ENCODE peak calls at places on chromosomes 7 and 10, in four cellular contexts. One of them, this sample, is unnamed.

GRCh38 chr7:103093429-103093828 is 18.5 kb downstream of the ARMC10 start:
- DNase-seq in hepatocyte: no peak
- DNase-seq in brain microvascular endothelial cell: no peak
- DNase-seq in AG09319: no peak
- DNase-seq in this sample: no peak

GRCh38 chr7:69510114-69510513 is 88.2 kb upstream of the AUTS2 start:
- DNase-seq in hepatocyte: no peak
- DNase-seq in brain microvascular endothelial cell: no peak
- DNase-seq in AG09319: no peak
- DNase-seq in this sample: no peak

GRCh38 chr7:77866791-77867190 is 68.2 kb downstream of the PHTF2 start:
- DNase-seq in hepatocyte: peak; percentile 25
- DNase-seq in brain microvascular endothelial cell: no peak
- DNase-seq in AG09319: no peak
- DNase-seq in this sample: no peak

GRCh38 chr10:23391817-23392216 is 47.1 kb upstream of the OTUD1 start:
- DNase-seq in hepatocyte: no peak
- DNase-seq in brain microvascular endothelial cell: no peak
- DNase-seq in AG09319: no peak
- DNase-seq in this sample: no peak

GRCh38 chr7:128020161-128020560 is 11.1 kb downstream of the LRRC4 start:
- DNase-seq in hepatocyte: no peak
- DNase-seq in brain microvascular endothelial cell: no peak
- DNase-seq in AG09319: no peak
- DNase-seq in this sample: peak; percentile 73

GRCh38 chr7:117020605-117021002 is 67.3 kb downstream of the ST7 start:
- DNase-seq in hepatocyte: no peak
- DNase-seq in brain microvascular endothelial cell: no peak
- DNase-seq in AG09319: no peak
- DNase-seq in this sample: no peak

GRCh38 chr10:86083664-86084175 is 282.9 kb downstream of the GRID1 start:
- DNase-seq in hepatocyte: no peak
- DNase-seq in brain microvascular endothelial cell: no peak
- DNase-seq in AG09319: no peak
- DNase-seq in this sample: no peak

GRCh38 chr10:11162828-11163599 is 145.3 kb downstream of the CELF2 start:
- DNase-seq in hepatocyte: no peak
- DNase-seq in brain microvascular endothelial cell: no peak
- DNase-seq in AG09319: no peak
- DNase-seq in this sample: peak; percentile 95

GRCh38 chr7:19117870-19118608 is 603 bp upstream of the TWIST1 start:
- DNase-seq in hepatocyte: no peak
- DNase-seq in brain microvascular endothelial cell: peak; percentile 2
- DNase-seq in AG09319: no peak
- DNase-seq in this sample: no peak

GRCh38 chr10:123559066-123559822 is 106.9 kb upstream of the GPR26 start:
- DNase-seq in hepatocyte: peak; percentile 75
- DNase-seq in brain microvascular endothelial cell: peak; percentile 54
- DNase-seq in AG09319: peak; percentile 15
- DNase-seq in this sample: peak; percentile 89

GRCh38 chr7:39360766-39361165 is 205.4 kb upstream of the YAE1 start:
- DNase-seq in hepatocyte: no peak
- DNase-seq in brain microvascular endothelial cell: no peak
- DNase-seq in AG09319: no peak
- DNase-seq in this sample: no peak

GRCh38 chr10:62924344-62924748 is 108.2 kb upstream of the EGR2 start:
- DNase-seq in hepatocyte: peak; percentile 8
- DNase-seq in brain microvascular endothelial cell: no peak
- DNase-seq in AG09319: no peak
- DNase-seq in this sample: no peak

GRCh38 chr7:149635561-149636329 is 137.6 kb downstream of the ZNF467 start:
- DNase-seq in hepatocyte: no peak
- DNase-seq in brain microvascular endothelial cell: no peak
- DNase-seq in AG09319: no peak
- DNase-seq in this sample: no peak

GRCh38 chr7:121475806-121476205 is 79.7 kb upstream of the FAM3C start:
- DNase-seq in hepatocyte: no peak
- DNase-seq in brain microvascular endothelial cell: no peak
- DNase-seq in AG09319: no peak
- DNase-seq in this sample: no peak

GRCh38 chr10:71260622-71261325 is 48.4 kb downstream of the UNC5B start:
- DNase-seq in hepatocyte: peak; percentile 75
- DNase-seq in brain microvascular endothelial cell: peak; percentile 66
- DNase-seq in AG09319: no peak
- DNase-seq in this sample: no peak

GRCh38 chr10:3775671-3776551 is 9.1 kb downstream of the KLF6 start:
- DNase-seq in hepatocyte: peak; percentile 70
- DNase-seq in brain microvascular endothelial cell: peak; percentile 66
- DNase-seq in AG09319: no peak
- DNase-seq in this sample: peak; percentile 76

GRCh38 chr10:132131581-132132250 is 55.0 kb upstream of the DPYSL4 start:
- DNase-seq in hepatocyte: no peak
- DNase-seq in brain microvascular endothelial cell: no peak
- DNase-seq in AG09319: no peak
- DNase-seq in this sample: no peak

GRCh38 chr10:75272896-75273295 is 37.1 kb upstream of the COMTD1 start:
- DNase-seq in hepatocyte: no peak
- DNase-seq in brain microvascular endothelial cell: no peak
- DNase-seq in AG09319: no peak
- DNase-seq in this sample: no peak

GRCh38 chr10:97991875-97992274 is 38.5 kb downstream of the CRTAC1 start:
- DNase-seq in hepatocyte: peak; percentile 68
- DNase-seq in brain microvascular endothelial cell: peak; percentile 22
- DNase-seq in AG09319: no peak
- DNase-seq in this sample: no peak

GRCh38 chr10:70906953-70907618 is 18.7 kb upstream of the PCBD1 start:
- DNase-seq in hepatocyte: no peak
- DNase-seq in brain microvascular endothelial cell: no peak
- DNase-seq in AG09319: no peak
- DNase-seq in this sample: no peak

GRCh38 chr7:120919466-120919865 is 31.1 kb upstream of the ING3 start:
- DNase-seq in hepatocyte: no peak
- DNase-seq in brain microvascular endothelial cell: no peak
- DNase-seq in AG09319: no peak
- DNase-seq in this sample: no peak

GRCh38 chr10:123884907-123885381 is 6.7 kb downstream of the CPXM2 start:
- DNase-seq in hepatocyte: no peak
- DNase-seq in brain microvascular endothelial cell: no peak
- DNase-seq in AG09319: no peak
- DNase-seq in this sample: no peak

GRCh38 chr7:151015967-151016366 is 8.3 kb downstream of the ATG9B start:
- DNase-seq in hepatocyte: no peak
- DNase-seq in brain microvascular endothelial cell: no peak
- DNase-seq in AG09319: no peak
- DNase-seq in this sample: no peak

GRCh38 chr10:95785317-95785716 is 29.4 kb downstream of the ENTPD1 start:
- DNase-seq in hepatocyte: no peak
- DNase-seq in brain microvascular endothelial cell: no peak
- DNase-seq in AG09319: no peak
- DNase-seq in this sample: no peak

GRCh38 chr10:389836-390448 is 254.7 kb downstream of the ZMYND11 start:
- DNase-seq in hepatocyte: no peak
- DNase-seq in brain microvascular endothelial cell: no peak
- DNase-seq in AG09319: no peak
- DNase-seq in this sample: no peak

GRCh38 chr10:89398003-89398749 is 5.8 kb downstream of the IFIT1 start:
- DNase-seq in hepatocyte: no peak
- DNase-seq in brain microvascular endothelial cell: no peak
- DNase-seq in AG09319: no peak
- DNase-seq in this sample: no peak

GRCh38 chr7:27936244-27937102 is 196.5 kb downstream of the TAX1BP1 start:
- DNase-seq in hepatocyte: no peak
- DNase-seq in brain microvascular endothelial cell: no peak
- DNase-seq in AG09319: no peak
- DNase-seq in this sample: no peak

GRCh38 chr7:19526639-19527038 is 182.2 kb downstream of the POLR1F start:
- DNase-seq in hepatocyte: no peak
- DNase-seq in brain microvascular endothelial cell: no peak
- DNase-seq in AG09319: no peak
- DNase-seq in this sample: no peak

GRCh38 chr7:144824360-144824759 is 11.5 kb downstream of the TPK1 start:
- DNase-seq in hepatocyte: no peak
- DNase-seq in brain microvascular endothelial cell: peak; percentile 8
- DNase-seq in AG09319: no peak
- DNase-seq in this sample: no peak

GRCh38 chr10:26408858-26409494 is 29.2 kb upstream of the APBB1IP start:
- DNase-seq in hepatocyte: no peak
- DNase-seq in brain microvascular endothelial cell: no peak
- DNase-seq in AG09319: no peak
- DNase-seq in this sample: no peak

GRCh38 chr10:112227331-112227961 is 43.9 kb upstream of the GPAM start:
- DNase-seq in hepatocyte: peak; percentile 29
- DNase-seq in brain microvascular endothelial cell: no peak
- DNase-seq in AG09319: peak; percentile 97
- DNase-seq in this sample: no peak

GRCh38 chr7:130650616-130651015 is 17.9 kb downstream of the COPG2 start:
- DNase-seq in hepatocyte: no peak
- DNase-seq in brain microvascular endothelial cell: no peak
- DNase-seq in AG09319: no peak
- DNase-seq in this sample: no peak

GRCh38 chr7:157019718-157020451 is 9.4 kb upstream of the MNX1 start:
- DNase-seq in hepatocyte: peak; percentile 3
- DNase-seq in brain microvascular endothelial cell: no peak
- DNase-seq in AG09319: no peak
- DNase-seq in this sample: no peak

GRCh38 chr10:78458983-78459638 is 425.4 kb downstream of the RPS24 start:
- DNase-seq in hepatocyte: peak; percentile 69
- DNase-seq in brain microvascular endothelial cell: peak; percentile 78
- DNase-seq in AG09319: no peak
- DNase-seq in this sample: no peak

GRCh38 chr7:116899308-116899707 is 36.9 kb downstream of the CAPZA2 start:
- DNase-seq in hepatocyte: no peak
- DNase-seq in brain microvascular endothelial cell: no peak
- DNase-seq in AG09319: no peak
- DNase-seq in this sample: no peak

GRCh38 chr10:34815174-34816066 is at the start of gene PARD3:
- DNase-seq in hepatocyte: peak; percentile 88
- DNase-seq in brain microvascular endothelial cell: no peak
- DNase-seq in AG09319: no peak
- DNase-seq in this sample: peak; percentile 63

GRCh38 chr10:97336942-97337719 is 2.6 kb upstream of the FRAT2 start:
- DNase-seq in hepatocyte: peak; percentile 45
- DNase-seq in brain microvascular endothelial cell: no peak
- DNase-seq in AG09319: no peak
- DNase-seq in this sample: no peak

GRCh38 chr10:103715430-103715829 is 139.9 kb downstream of the SH3PXD2A start:
- DNase-seq in hepatocyte: no peak
- DNase-seq in brain microvascular endothelial cell: peak; percentile 66
- DNase-seq in AG09319: peak; percentile 31
- DNase-seq in this sample: no peak

GRCh38 chr7:2008936-2009540 is 223.7 kb downstream of the MAD1L1 start:
- DNase-seq in hepatocyte: no peak
- DNase-seq in brain microvascular endothelial cell: no peak
- DNase-seq in AG09319: no peak
- DNase-seq in this sample: no peak

This sample was measured in activated CD4-positive, alpha-beta T cell treated with anti-CD3 and anti-CD28 coated beads, Interleukin-2, amount 10 ng/mL, durations not matched to agents 24 days and 14 days.